ENCODE peak calls at places on chromosome 4, in six cellular contexts. R, D, L, G, P and H are unnamed samples.

GRCh38 chr4:8534129-8534528 is 46.1 kb upstream of the GPR78 start:
- DNase-seq in R (no peak), D (no peak), L (peak), G (no peak), P (no peak), H (no peak)

GRCh38 chr4:188092824-188093223 is 16.6 kb downstream of the TRIML2 start:
- DNase-seq in R (no peak), D (no peak), L (no peak), G (no peak), P (no peak), H (no peak)

GRCh38 chr4:174714393-174715211 is 114.4 kb downstream of the GLRA3 start:
- DNase-seq in R (peak), D (no peak), L (no peak), G (peak), P (peak), H (peak)

GRCh38 chr4:4752576-4753401 is 106.7 kb upstream of the MSX1 start:
- DNase-seq in R (no peak), D (no peak), L (no peak), G (no peak), P (no peak), H (no peak)

GRCh38 chr4:182142146-182143085 is 100.8 kb upstream of the TENM3 start:
- DNase-seq in R (no peak), D (no peak), L (no peak), G (no peak), P (no peak), H (no peak)

GRCh38 chr4:101102114-101102752 is 245.1 kb downstream of the PPP3CA start:
- DNase-seq in R (no peak), D (no peak), L (peak), G (no peak), P (peak), H (no peak)

GRCh38 chr4:4866833-4867744 is 7.6 kb downstream of the MSX1 start:
- DNase-seq in R (no peak), D (no peak), L (no peak), G (no peak), P (no peak), H (no peak)

GRCh38 chr4:23805381-23805780 is 84.5 kb downstream of the PPARGC1A start:
- DNase-seq in R (no peak), D (no peak), L (no peak), G (no peak), P (no peak), H (no peak)

GRCh38 chr4:113641025-113641431 is 120.5 kb downstream of the CAMK2D start:
- DNase-seq in R (no peak), D (no peak), L (no peak), G (peak), P (no peak), H (no peak)
- TF ChIP-seq POLR2AphosphoS5 in R (no peak), D (no peak), L (no peak), G (no peak), P (no peak), H (no peak)

GRCh38 chr4:766559-767283 is 59.2 kb downstream of the CPLX1 start:
- DNase-seq in R (no peak), D (no peak), L (no peak), G (no peak), P (no peak), H (no peak)
- TF ChIP-seq POLR2AphosphoS5 in R (no peak), D (peak), L (no peak), G (no peak), P (no peak), H (peak)

GRCh38 chr4:53676402-53676871 is 85.2 kb upstream of the LNX1 start:
- DNase-seq in R (no peak), D (no peak), L (no peak), G (no peak), P (no peak), H (no peak)
- TF ChIP-seq POLR2AphosphoS5 in R (no peak), D (peak), L (peak), G (no peak), P (peak), H (no peak)

GRCh38 chr4:173152104-173152503 is 16.5 kb upstream of the GALNT7 start:
- DNase-seq in R (no peak), D (no peak), L (no peak), G (no peak), P (no peak), H (no peak)
- TF ChIP-seq POLR2AphosphoS5 in R (no peak), D (no peak), L (no peak), G (no peak), P (no peak), H (no peak)

GRCh38 chr4:186146443-186146842 is 41.9 kb downstream of the FAM149A start:
- DNase-seq in R (no peak), D (no peak), L (no peak), G (no peak), P (no peak), H (no peak)

GRCh38 chr4:186148335-186148975 is 42.9 kb upstream of the CYP4V2 start:
- DNase-seq in R (no peak), D (no peak), L (no peak), G (no peak), P (no peak), H (no peak)

GRCh38 chr4:186144180-186144579 is 39.7 kb downstream of the FAM149A start:
- DNase-seq in R (no peak), D (no peak), L (no peak), G (no peak), P (no peak), H (no peak)

GRCh38 chr4:186149872-186150271 is 41.5 kb upstream of the CYP4V2 start:
- DNase-seq in R (no peak), D (no peak), L (no peak), G (peak), P (peak), H (no peak)

DNA sequence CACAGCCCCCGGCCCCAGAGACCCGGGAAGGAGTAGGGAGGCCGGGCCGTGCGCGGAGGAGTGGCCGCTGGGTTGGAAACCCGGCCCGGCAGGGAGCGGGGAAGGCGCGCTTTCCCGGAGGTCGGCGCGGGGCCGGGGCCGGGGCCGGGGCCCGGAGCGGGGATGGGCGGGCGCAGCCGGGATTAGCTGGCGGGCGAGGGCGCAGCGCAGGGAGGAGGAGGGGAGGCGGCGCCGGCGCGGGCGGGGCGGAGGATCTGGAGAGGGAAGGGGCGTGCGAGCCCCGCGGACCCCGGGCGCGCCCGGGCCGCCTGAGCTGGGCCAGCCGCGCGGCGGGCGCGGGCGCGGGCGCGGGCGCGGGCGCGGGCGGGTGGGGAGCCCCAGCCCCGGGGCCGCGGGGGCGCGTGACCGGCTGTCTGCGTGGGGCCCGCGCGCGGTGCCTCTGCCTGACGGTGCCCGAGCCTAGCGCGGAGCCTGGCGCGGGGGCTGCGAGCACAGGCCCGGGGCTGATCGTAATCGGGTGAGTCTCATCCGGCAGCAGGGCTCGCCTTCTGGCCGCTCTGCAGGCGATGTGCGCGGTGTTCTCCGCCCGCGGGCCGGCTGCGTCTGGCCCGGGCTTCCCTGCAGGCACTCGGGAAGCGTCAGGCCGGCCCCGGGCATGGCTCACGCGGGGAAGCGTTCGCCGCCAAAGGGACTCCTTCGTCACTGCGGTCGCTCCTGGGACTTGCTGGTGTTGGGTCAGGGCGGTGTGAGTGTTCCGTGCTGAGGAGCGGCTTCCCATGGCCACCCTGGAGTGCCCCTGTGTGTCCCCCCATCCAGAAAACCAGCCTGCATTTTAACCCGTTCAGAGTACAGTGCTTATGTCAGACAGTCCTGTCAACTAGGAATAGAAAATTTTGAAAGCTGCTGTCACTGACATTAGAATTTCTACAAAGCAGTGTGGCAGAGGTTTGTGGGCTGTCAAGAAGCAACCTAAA is 40.4 kb downstream of the FAM149A start:
- DNase-seq in R (no peak), D (peak), L (no peak), G (no peak), P (peak), H (no peak)
- TF ChIP-seq POLR2AphosphoS5 in R (no peak), D (no peak), L (no peak), G (no peak), P (no peak), H (no peak)

DNA sequence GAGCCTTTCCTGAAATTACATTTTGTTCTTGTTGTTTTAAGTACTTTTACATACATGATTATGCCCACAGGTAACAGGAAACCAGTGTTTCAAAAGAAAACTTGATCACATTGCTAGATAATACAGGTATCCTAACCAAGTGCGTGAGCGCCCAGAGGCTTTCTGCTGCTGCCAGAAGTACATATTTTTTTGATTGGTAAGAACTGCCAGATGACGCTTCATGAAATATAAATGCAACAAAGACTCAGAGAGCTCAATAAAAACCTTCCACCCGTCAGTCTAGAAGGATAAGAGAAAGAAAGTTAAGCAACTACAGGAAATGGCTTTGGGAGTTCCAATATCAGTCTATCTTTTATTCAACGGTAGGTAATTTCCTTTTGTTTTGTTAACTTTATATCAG is at the start of gene EPGN:
- DNase-seq in R (no peak), D (no peak), L (no peak), G (no peak), P (no peak), H (no peak)
- TF ChIP-seq POLR2AphosphoS5 in R (no peak), D (no peak), L (no peak), G (no peak), P (no peak), H (no peak)